ENCODE peak calls at places on chromosomes 5 and 9, in eight cellular contexts. One of them, this sample, is unnamed.

GRCh38 chr5:2898661-2899060 is 147.2 kb upstream of the IRX2 start:
- DNase-seq in hepatocyte: no peak
- DNase-seq in heart left ventricle: no peak
- DNase-seq in IMR-90: no peak
- DNase-seq in neural progenitor cell: no peak
- DNase-seq in Peyer's patch: no peak
- DNase-seq in heart right ventricle: no peak
- DNase-seq in transverse colon: no peak
- DNase-seq in this sample: no peak

GRCh38 chr5:95406426-95407093 is 15.4 kb downstream of the FAM81B start:
- DNase-seq in neural progenitor cell: no peak
- DNase-seq in IMR-90: no peak
- DNase-seq in hepatocyte: no peak
- DNase-seq in heart right ventricle: no peak
- DNase-seq in heart left ventricle: no peak
- DNase-seq in transverse colon: no peak
- DNase-seq in Peyer's patch: no peak
- DNase-seq in this sample: peak; percentile 68

GRCh38 chr5:93192107-93192506 is 388.9 kb downstream of the NR2F1-AS1 start:
- DNase-seq in IMR-90: peak; percentile 95
- DNase-seq in transverse colon: no peak
- DNase-seq in heart left ventricle: no peak
- DNase-seq in hepatocyte: no peak
- DNase-seq in Peyer's patch: no peak
- DNase-seq in heart right ventricle: no peak
- DNase-seq in neural progenitor cell: no peak
- DNase-seq in this sample: no peak

GRCh38 chr9:81825831-81826540 is 102.2 kb upstream of the SPATA31D4 start:
- DNase-seq in IMR-90: peak; percentile 30
- DNase-seq in Peyer's patch: peak; percentile 24
- DNase-seq in transverse colon: no peak
- DNase-seq in heart right ventricle: no peak
- DNase-seq in hepatocyte: no peak
- DNase-seq in neural progenitor cell: peak; percentile 39
- DNase-seq in heart left ventricle: no peak
- DNase-seq in this sample: no peak

GRCh38 chr5:103561670-103562069 is 919 bp downstream of the NUDT12 start:
- DNase-seq in Peyer's patch: no peak
- DNase-seq in hepatocyte: no peak
- DNase-seq in IMR-90: no peak
- DNase-seq in neural progenitor cell: no peak
- DNase-seq in transverse colon: no peak
- DNase-seq in heart left ventricle: no peak
- DNase-seq in heart right ventricle: no peak
- DNase-seq in this sample: no peak

GRCh38 chr5:74285876-74286275 is 354.7 kb downstream of the ENC1 start:
- DNase-seq in transverse colon: no peak
- DNase-seq in heart right ventricle: no peak
- DNase-seq in Peyer's patch: no peak
- DNase-seq in neural progenitor cell: no peak
- DNase-seq in IMR-90: no peak
- DNase-seq in hepatocyte: no peak
- DNase-seq in heart left ventricle: no peak
- DNase-seq in this sample: no peak

GRCh38 chr5:139178948-139179347 is 19.2 kb downstream of the SIL1 start:
- DNase-seq in Peyer's patch: no peak
- DNase-seq in heart right ventricle: peak; percentile 55
- DNase-seq in IMR-90: peak; percentile 41
- DNase-seq in heart left ventricle: peak; percentile 32
- DNase-seq in hepatocyte: peak; percentile 38
- DNase-seq in neural progenitor cell: peak; percentile 49
- DNase-seq in transverse colon: peak; percentile 26
- DNase-seq in this sample: peak; percentile 86

GRCh38 chr9:110655723-110656641 is 12.6 kb upstream of the MUSK start:
- DNase-seq in Peyer's patch: no peak
- DNase-seq in heart right ventricle: no peak
- DNase-seq in IMR-90: peak; percentile 58
- DNase-seq in neural progenitor cell: no peak
- DNase-seq in transverse colon: peak; percentile 17
- DNase-seq in heart left ventricle: no peak
- DNase-seq in hepatocyte: no peak
- DNase-seq in this sample: no peak

GRCh38 chr5:60586307-60586901 is 113.6 kb downstream of the DEPDC1B start:
- DNase-seq in transverse colon: no peak
- DNase-seq in IMR-90: peak; percentile 50
- DNase-seq in heart left ventricle: no peak
- DNase-seq in neural progenitor cell: peak; percentile 7
- DNase-seq in heart right ventricle: no peak
- DNase-seq in hepatocyte: peak; percentile 28
- DNase-seq in Peyer's patch: no peak
- DNase-seq in this sample: no peak

GRCh38 chr5:175195698-175196656 is 248.0 kb downstream of the DRD1 start:
- DNase-seq in IMR-90: peak; percentile 35
- DNase-seq in hepatocyte: peak; percentile 80
- DNase-seq in transverse colon: no peak
- DNase-seq in Peyer's patch: no peak
- DNase-seq in heart right ventricle: no peak
- DNase-seq in heart left ventricle: no peak
- DNase-seq in neural progenitor cell: peak; percentile 36
- DNase-seq in this sample: no peak

GRCh38 chr9:114027901-114028465 is 50.1 kb downstream of the AMBP start:
- DNase-seq in heart left ventricle: peak; percentile 11
- DNase-seq in heart right ventricle: no peak
- DNase-seq in neural progenitor cell: no peak
- DNase-seq in hepatocyte: no peak
- DNase-seq in Peyer's patch: no peak
- DNase-seq in IMR-90: no peak
- DNase-seq in transverse colon: no peak
- DNase-seq in this sample: peak; percentile 4

GRCh38 chr5:179160584-179160983 is 100.4 kb downstream of the ZNF354C start:
- DNase-seq in transverse colon: no peak
- DNase-seq in Peyer's patch: no peak
- DNase-seq in heart left ventricle: no peak
- DNase-seq in hepatocyte: no peak
- DNase-seq in heart right ventricle: no peak
- DNase-seq in IMR-90: peak; percentile 19
- DNase-seq in neural progenitor cell: no peak
- DNase-seq in this sample: no peak

GRCh38 chr9:5951686-5952211 is 61.1 kb downstream of the MLANA start:
- DNase-seq in heart right ventricle: no peak
- DNase-seq in IMR-90: peak; percentile 83
- DNase-seq in neural progenitor cell: no peak
- DNase-seq in heart left ventricle: no peak
- DNase-seq in Peyer's patch: no peak
- DNase-seq in transverse colon: no peak
- DNase-seq in hepatocyte: no peak
- DNase-seq in this sample: no peak

GRCh38 chr9:16178294-16178693 is 625.5 kb downstream of the CCDC171 start:
- DNase-seq in neural progenitor cell: no peak
- DNase-seq in IMR-90: no peak
- DNase-seq in heart left ventricle: no peak
- DNase-seq in Peyer's patch: no peak
- DNase-seq in heart right ventricle: no peak
- DNase-seq in hepatocyte: no peak
- DNase-seq in transverse colon: no peak
- DNase-seq in this sample: no peak

GRCh38 chr9:16179566-16179965 is 626.7 kb downstream of the CCDC171 start:
- DNase-seq in heart right ventricle: no peak
- DNase-seq in heart left ventricle: no peak
- DNase-seq in hepatocyte: no peak
- DNase-seq in transverse colon: no peak
- DNase-seq in IMR-90: no peak
- DNase-seq in neural progenitor cell: no peak
- DNase-seq in Peyer's patch: no peak
- DNase-seq in this sample: no peak

GRCh38 chr9:16180546-16180945 is 627.7 kb downstream of the CCDC171 start:
- DNase-seq in hepatocyte: no peak
- DNase-seq in heart right ventricle: no peak
- DNase-seq in IMR-90: peak; percentile 51
- DNase-seq in transverse colon: no peak
- DNase-seq in Peyer's patch: no peak
- DNase-seq in neural progenitor cell: no peak
- DNase-seq in heart left ventricle: no peak
- DNase-seq in this sample: no peak

GRCh38 chr9:16181539-16181938 is 628.7 kb downstream of the CCDC171 start:
- DNase-seq in transverse colon: no peak
- DNase-seq in heart right ventricle: no peak
- DNase-seq in IMR-90: no peak
- DNase-seq in heart left ventricle: no peak
- DNase-seq in neural progenitor cell: no peak
- DNase-seq in Peyer's patch: no peak
- DNase-seq in hepatocyte: no peak
- DNase-seq in this sample: no peak

DNA sequence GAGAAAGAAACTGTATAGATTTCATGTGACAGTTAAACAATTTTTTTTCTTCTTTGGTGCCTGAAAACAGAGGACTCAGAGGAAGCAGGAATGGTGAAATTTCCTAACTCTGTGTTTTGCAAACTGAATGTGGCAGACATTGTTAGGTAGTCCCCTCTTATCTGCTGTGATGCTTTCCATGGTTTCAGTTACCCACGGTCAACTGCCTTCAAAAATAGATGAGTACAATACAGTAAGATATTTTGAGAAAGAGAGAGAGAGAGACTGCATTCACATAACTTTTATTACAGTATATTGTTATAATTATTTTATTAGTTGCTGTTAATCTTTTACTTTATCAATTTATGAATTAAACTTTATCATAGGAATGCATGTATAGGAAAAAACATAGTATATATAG is 627.2 kb downstream of the CCDC171 start:
- DNase-seq in heart left ventricle: no peak
- DNase-seq in heart right ventricle: no peak
- DNase-seq in neural progenitor cell: no peak
- DNase-seq in transverse colon: no peak
- DNase-seq in IMR-90: no peak
- DNase-seq in Peyer's patch: no peak
- DNase-seq in hepatocyte: no peak
- DNase-seq in this sample: no peak
- H3K27ac ChIP-seq in heart left ventricle: no peak overlapping the region
- H3K27ac ChIP-seq in heart right ventricle: no peak overlapping the region
- H3K27ac ChIP-seq in neural progenitor cell: no peak overlapping the region
- H3K27ac ChIP-seq in transverse colon: no peak overlapping the region
- H3K27ac ChIP-seq in IMR-90: no peak overlapping the region
- H3K27ac ChIP-seq in Peyer's patch: no peak overlapping the region
- H3K27ac ChIP-seq in hepatocyte: no peak overlapping the region
- H3K27ac ChIP-seq in this sample: no peak overlapping the region

DNA sequence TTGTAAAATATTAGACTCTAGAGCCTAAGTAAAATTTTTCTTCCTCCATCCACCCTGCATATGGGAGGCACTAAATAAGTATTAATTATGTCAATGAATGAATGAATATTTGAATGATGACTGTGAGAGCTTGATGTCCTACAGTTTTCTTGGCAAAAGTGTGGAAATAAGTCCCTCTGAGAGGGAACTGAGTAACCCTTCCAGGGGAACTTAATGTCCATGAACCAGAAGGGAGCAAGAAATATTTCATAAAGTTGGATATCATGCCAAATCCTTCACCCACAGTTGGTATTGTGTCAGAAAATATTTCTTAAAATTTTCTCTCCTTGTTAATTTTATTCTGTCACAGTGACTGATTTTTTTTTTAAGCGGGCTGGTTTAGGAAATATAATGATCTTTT is 36.6 kb downstream of the NNT start:
- DNase-seq in heart left ventricle: no peak
- DNase-seq in hepatocyte: no peak
- DNase-seq in heart right ventricle: no peak
- DNase-seq in transverse colon: no peak
- DNase-seq in neural progenitor cell: no peak
- DNase-seq in IMR-90: no peak
- DNase-seq in Peyer's patch: no peak
- DNase-seq in this sample: no peak
- H3K27ac ChIP-seq in heart left ventricle: no peak overlapping the region
- H3K27ac ChIP-seq in hepatocyte: no peak overlapping the region
- H3K27ac ChIP-seq in heart right ventricle: no peak overlapping the region
- H3K27ac ChIP-seq in transverse colon: no peak overlapping the region
- H3K27ac ChIP-seq in neural progenitor cell: no peak overlapping the region
- H3K27ac ChIP-seq in IMR-90: no peak overlapping the region
- H3K27ac ChIP-seq in Peyer's patch: no peak overlapping the region
- H3K27ac ChIP-seq in this sample: no peak overlapping the region

DNA sequence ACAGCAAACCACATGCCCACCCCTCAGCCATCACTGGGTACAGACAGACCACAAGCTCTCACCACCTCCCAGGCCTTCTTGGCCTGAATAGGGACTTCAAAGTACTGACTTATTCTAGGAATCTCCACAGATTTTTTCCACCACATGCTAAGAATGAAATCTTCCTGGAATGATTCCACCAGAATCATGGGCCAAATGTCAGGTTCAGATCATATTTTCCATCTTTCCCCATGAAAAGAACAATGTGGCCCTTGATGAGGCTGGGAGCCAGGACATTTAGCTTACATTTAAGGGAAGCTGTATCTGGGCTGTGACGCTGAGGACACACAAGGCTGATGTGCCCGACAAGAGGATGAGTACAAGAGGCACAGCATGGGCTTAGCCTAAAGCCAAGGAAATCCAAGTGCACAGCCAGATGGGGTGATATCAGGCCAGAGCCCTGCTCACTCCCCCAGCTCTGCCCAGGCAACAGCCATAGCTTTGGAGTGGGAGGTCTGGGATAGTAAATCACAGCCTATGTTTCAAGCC is 28.1 kb downstream of the ACSL6 start:
- DNase-seq in heart right ventricle: no peak
- DNase-seq in hepatocyte: no peak
- DNase-seq in heart left ventricle: no peak
- DNase-seq in neural progenitor cell: no peak
- DNase-seq in IMR-90: no peak
- DNase-seq in transverse colon: no peak
- DNase-seq in Peyer's patch: no peak
- DNase-seq in this sample: no peak
- H3K27ac ChIP-seq in heart right ventricle: no peak overlapping the region
- H3K27ac ChIP-seq in hepatocyte: no peak overlapping the region
- H3K27ac ChIP-seq in heart left ventricle: no peak overlapping the region
- H3K27ac ChIP-seq in neural progenitor cell: no peak overlapping the region
- H3K27ac ChIP-seq in IMR-90: no peak overlapping the region
- H3K27ac ChIP-seq in transverse colon: no peak overlapping the region
- H3K27ac ChIP-seq in Peyer's patch: no peak overlapping the region
- H3K27ac ChIP-seq in this sample: no peak overlapping the region

GRCh38 chr5:134555223-134555790 is 29.8 kb downstream of the JADE2 start:
- DNase-seq in Peyer's patch: no peak
- DNase-seq in IMR-90: no peak
- DNase-seq in heart right ventricle: no peak
- DNase-seq in hepatocyte: no peak
- DNase-seq in transverse colon: no peak
- DNase-seq in heart left ventricle: no peak
- DNase-seq in neural progenitor cell: no peak
- DNase-seq in this sample: no peak

GRCh38 chr5:134553816-134554215 is 28.3 kb downstream of the JADE2 start:
- DNase-seq in hepatocyte: no peak
- DNase-seq in Peyer's patch: no peak
- DNase-seq in heart right ventricle: no peak
- DNase-seq in IMR-90: peak; percentile 19
- DNase-seq in transverse colon: no peak
- DNase-seq in heart left ventricle: no peak
- DNase-seq in neural progenitor cell: no peak
- DNase-seq in this sample: no peak

GRCh38 chr5:134554319-134555222 is 29.1 kb downstream of the JADE2 start:
- DNase-seq in Peyer's patch: peak; percentile 75
- DNase-seq in IMR-90: peak; percentile 82
- DNase-seq in heart right ventricle: peak; percentile 75
- DNase-seq in heart left ventricle: peak; percentile 85
- DNase-seq in neural progenitor cell: no peak
- DNase-seq in transverse colon: peak; percentile 44
- DNase-seq in hepatocyte: peak; percentile 74
- DNase-seq in this sample: peak; percentile 40

GRCh38 chr5:134556994-134557393 is 31.5 kb downstream of the JADE2 start:
- DNase-seq in IMR-90: no peak
- DNase-seq in hepatocyte: no peak
- DNase-seq in heart left ventricle: no peak
- DNase-seq in heart right ventricle: no peak
- DNase-seq in Peyer's patch: no peak
- DNase-seq in transverse colon: no peak
- DNase-seq in neural progenitor cell: no peak
- DNase-seq in this sample: no peak

GRCh38 chr5:134555889-134556311 is 30.4 kb downstream of the JADE2 start:
- DNase-seq in Peyer's patch: peak; percentile 78
- DNase-seq in hepatocyte: peak; percentile 42
- DNase-seq in neural progenitor cell: peak; percentile 68
- DNase-seq in transverse colon: peak; percentile 39
- DNase-seq in IMR-90: peak; percentile 68
- DNase-seq in heart right ventricle: no peak
- DNase-seq in heart left ventricle: no peak
- DNase-seq in this sample: peak; percentile 55
- H3K27ac ChIP-seq in Peyer's patch: no peak overlapping the region
- H3K27ac ChIP-seq in hepatocyte: peak overlapping the region; percentile 24
- H3K27ac ChIP-seq in neural progenitor cell: no peak overlapping the region
- H3K27ac ChIP-seq in transverse colon: peak overlapping the region; percentile 33
- H3K27ac ChIP-seq in IMR-90: peak overlapping the region; percentile 54
- H3K27ac ChIP-seq in heart right ventricle: peak overlapping the region; percentile 83
- H3K27ac ChIP-seq in heart left ventricle: peak overlapping the region; percentile 94
- H3K27ac ChIP-seq in this sample: peak overlapping the region; percentile 33